ENCODE peak calls at places on chromosomes 11 and 22, in six cellular contexts. I is B cell, O is cardiac muscle cell, E is neural crest cell, A is foreskin fibroblast, N is hepatocyte. M is an unnamed sample.

GRCh38 chr11:1523779-1524178 is 37.2 kb upstream of the MOB2 start:
- DNase-seq in I (no peak), O (no peak), A (no peak), N (no peak), E (no peak), M (no peak)

GRCh38 chr11:415640-416041 is 842 bp upstream of the SIGIRR start:
- DNase-seq in E (no peak), N (no peak), O (no peak), A (no peak), I (no peak), M (no peak)

GRCh38 chr22:28016781-28017557 is 97.9 kb upstream of the PITPNB start:
- DNase-seq in A (no peak), E (no peak), N (no peak), I (no peak), O (no peak), M (no peak)

GRCh38 chr11:92284558-92284957 is 59.9 kb downstream of the FAT3 start:
- DNase-seq in O (no peak), A (no peak), I (no peak), E (no peak), N (no peak), M (no peak)

GRCh38 chr11:66020618-66021357 is 5.5 kb downstream of the CATSPER1 start:
- DNase-seq in O (no peak), I (no peak), N (no peak), A (peak; percentile 82), E (no peak), M (peak; percentile 22)

GRCh38 chr11:111539426-111540113 is 950 bp upstream of the LAYN start:
- DNase-seq in O (no peak), E (no peak), I (no peak), N (no peak), A (no peak), M (no peak)

GRCh38 chr11:94171693-94172440 is 43.2 kb downstream of the PANX1 start:
- DNase-seq in N (peak; percentile 56), I (no peak), E (no peak), A (peak; percentile 47), O (peak; percentile 52), M (peak; percentile 53)

GRCh38 chr22:46588279-46589140 is 31.7 kb upstream of the GRAMD4 start:
- DNase-seq in I (no peak), E (no peak), A (no peak), O (peak; percentile 47), N (peak; percentile 4), M (no peak)

GRCh38 chr22:19058713-19059451 is 63.3 kb downstream of the DGCR2 start:
- DNase-seq in E (no peak), N (no peak), O (no peak), A (no peak), I (no peak), M (peak; percentile 16)

GRCh38 chr11:19970944-19971343 is 189.3 kb downstream of the DBX1 start:
- DNase-seq in I (no peak), N (no peak), O (no peak), E (no peak), A (no peak), M (no peak)

GRCh38 chr22:27124336-27125023 is 467.1 kb downstream of the MIAT start:
- DNase-seq in N (no peak), A (no peak), O (no peak), E (no peak), I (no peak), M (no peak)

GRCh38 chr11:126115253-126115540 is 52.5 kb upstream of the CDON start:
- DNase-seq in O (no peak), N (peak; percentile 68), E (no peak), I (no peak), A (no peak), M (no peak)

GRCh38 chr11:106943089-106943488 is 75.2 kb downstream of the GUCY1A2 start:
- DNase-seq in O (no peak), I (no peak), N (no peak), E (no peak), A (no peak), M (no peak)

GRCh38 chr11:62048101-62048500 is 75.7 kb upstream of the INCENP start:
- DNase-seq in O (no peak), E (no peak), N (peak; percentile 32), A (no peak), I (no peak), M (no peak)

GRCh38 chr22:29520851-29521250 is 32.7 kb downstream of the THOC5 start:
- DNase-seq in I (no peak), N (no peak), O (no peak), E (no peak), A (peak; percentile 54), M (no peak)

GRCh38 chr11:75468534-75469340 is 35.7 kb upstream of the KLHL35 start:
- DNase-seq in A (peak; percentile 23), E (peak; percentile 30), I (no peak), O (no peak), N (no peak), M (no peak)

GRCh38 chr11:75800728-75801361 is 14.2 kb upstream of the UVRAG start:
- DNase-seq in N (no peak), O (no peak), I (no peak), E (no peak), A (no peak), M (no peak)

GRCh38 chr11:64661146-64661545 is 61.9 kb downstream of the NRXN2 start:
- DNase-seq in A (peak; percentile 61), N (peak; percentile 42), I (no peak), E (no peak), O (no peak), M (no peak)

DNA sequence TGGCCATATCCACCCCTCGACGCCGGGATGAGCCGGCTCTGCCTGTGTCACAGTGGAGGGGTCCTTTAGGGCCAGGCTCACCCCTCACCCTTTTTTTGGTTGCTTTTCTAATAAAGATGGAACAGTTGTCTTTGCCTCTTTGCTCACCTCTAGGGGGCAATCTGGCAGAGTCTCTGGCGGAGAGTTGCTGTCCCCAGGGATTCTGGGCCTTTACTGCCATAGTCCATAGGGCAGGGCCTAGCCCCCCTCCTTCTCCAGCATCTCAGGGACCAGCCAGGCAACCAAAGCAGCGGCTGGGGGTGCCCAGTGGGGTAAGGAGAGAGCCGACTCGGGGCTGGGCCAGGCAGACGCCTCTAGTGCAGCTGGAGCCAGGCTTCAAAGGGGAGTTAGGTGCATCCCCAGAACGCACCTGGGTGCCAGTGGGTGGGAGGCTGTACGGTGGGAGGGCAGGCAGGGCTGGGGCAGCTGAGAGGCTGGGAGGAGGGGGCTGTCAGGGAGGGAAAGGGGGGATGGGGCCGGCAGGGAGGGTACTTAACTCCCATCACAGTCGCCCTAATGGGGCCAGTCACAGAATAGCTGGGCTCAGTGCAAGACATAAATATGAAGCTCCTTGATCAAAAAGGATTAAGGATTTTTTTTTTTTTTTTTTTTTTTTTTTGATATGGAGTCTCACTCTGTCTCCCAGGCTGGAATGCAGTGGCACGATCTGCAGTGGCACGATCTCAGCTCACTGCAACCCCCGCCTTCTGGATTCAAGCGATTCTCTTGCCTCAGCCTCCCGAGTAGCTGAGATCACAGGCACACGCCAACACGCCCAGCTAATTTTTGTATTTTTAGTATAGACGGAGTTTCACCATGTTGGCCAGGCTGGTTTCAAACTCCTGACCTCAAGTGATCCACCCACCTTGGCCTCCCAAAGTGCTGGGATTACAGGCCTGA is 2.5 kb upstream of the SUSD2 start:
- DNase-seq in A (no peak), I (no peak), O (no peak), E (no peak), N (no peak), M (no peak)
- TF ChIP-seq CTCF in A (peak; percentile 50), I (no peak), O (peak; percentile 42), E (peak; percentile 48), N (peak; percentile 23), M (no peak)

GRCh38 chr11:44822369-44822768 is 95.6 kb downstream of the TSPAN18 start:
- DNase-seq in E (no peak), I (no peak), A (no peak), N (no peak), O (no peak), M (no peak)

GRCh38 chr11:44825058-44825795 is 98.5 kb downstream of the TSPAN18 start:
- DNase-seq in A (no peak), N (no peak), O (no peak), E (no peak), I (no peak), M (no peak)

GRCh38 chr11:44826922-44827643 is 100.3 kb downstream of the TSPAN18 start:
- DNase-seq in E (no peak), N (no peak), A (no peak), I (no peak), O (no peak), M (no peak)

GRCh38 chr11:44823920-44824704 is 97.3 kb downstream of the TSPAN18 start:
- DNase-seq in N (no peak), E (peak; percentile 56), I (no peak), A (no peak), O (peak; percentile 51), M (no peak)

GRCh38 chr11:44823006-44823405 is 96.2 kb downstream of the TSPAN18 start:
- DNase-seq in E (no peak), A (no peak), N (peak; percentile 37), I (no peak), O (no peak), M (no peak)
- TF ChIP-seq CTCF in E (peak; percentile 44), A (peak; percentile 20), N (peak; percentile 36), I (no peak), O (peak; percentile 33), M (no peak)

DNA sequence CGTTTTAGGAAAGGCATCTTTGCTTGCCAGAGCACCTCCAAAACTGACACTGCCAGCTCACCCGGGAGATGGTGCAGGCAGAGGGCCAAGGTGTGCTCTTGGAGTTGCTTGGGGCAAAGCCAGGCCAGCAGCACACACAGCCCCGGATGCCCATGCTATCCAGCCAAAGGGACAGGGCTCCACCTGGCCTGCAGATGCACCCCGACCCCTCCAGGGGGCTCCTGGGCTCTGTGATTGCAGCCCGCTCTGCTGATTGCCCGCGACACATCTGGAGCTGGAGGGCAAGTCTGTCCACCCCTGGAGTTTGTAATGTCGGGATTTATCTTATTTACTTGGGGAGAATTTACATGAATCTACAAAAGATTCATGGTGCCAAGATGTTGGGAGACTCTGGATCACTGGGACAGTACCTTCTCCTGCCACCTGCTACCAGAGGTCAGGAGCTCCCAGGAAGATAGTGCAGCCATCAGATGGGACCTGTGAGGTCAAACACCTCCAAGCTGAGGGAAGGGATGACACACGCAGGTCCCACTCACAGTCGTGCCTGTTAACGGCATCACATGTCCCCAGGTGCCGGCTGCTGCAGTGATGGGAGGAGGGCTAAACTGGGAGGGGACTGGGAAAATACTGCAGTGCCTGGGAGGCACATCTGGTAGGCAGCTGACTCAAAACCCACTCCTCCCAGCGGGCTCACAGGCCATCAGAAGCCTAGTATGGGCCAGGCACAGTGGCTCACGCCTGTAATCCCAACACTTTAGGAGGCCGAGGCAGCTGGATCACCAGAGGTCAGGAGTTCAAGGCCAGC is 17.2 kb downstream of the CBX7 start:
- DNase-seq in A (peak; percentile 30), E (peak; percentile 72), N (peak; percentile 77), O (peak; percentile 72), I (no peak), M (peak; percentile 70)
- TF ChIP-seq CTCF in A (peak; percentile 57), E (peak; percentile 71), N (peak; percentile 58), O (peak; percentile 63), I (peak; percentile 58), M (no peak)

DNA sequence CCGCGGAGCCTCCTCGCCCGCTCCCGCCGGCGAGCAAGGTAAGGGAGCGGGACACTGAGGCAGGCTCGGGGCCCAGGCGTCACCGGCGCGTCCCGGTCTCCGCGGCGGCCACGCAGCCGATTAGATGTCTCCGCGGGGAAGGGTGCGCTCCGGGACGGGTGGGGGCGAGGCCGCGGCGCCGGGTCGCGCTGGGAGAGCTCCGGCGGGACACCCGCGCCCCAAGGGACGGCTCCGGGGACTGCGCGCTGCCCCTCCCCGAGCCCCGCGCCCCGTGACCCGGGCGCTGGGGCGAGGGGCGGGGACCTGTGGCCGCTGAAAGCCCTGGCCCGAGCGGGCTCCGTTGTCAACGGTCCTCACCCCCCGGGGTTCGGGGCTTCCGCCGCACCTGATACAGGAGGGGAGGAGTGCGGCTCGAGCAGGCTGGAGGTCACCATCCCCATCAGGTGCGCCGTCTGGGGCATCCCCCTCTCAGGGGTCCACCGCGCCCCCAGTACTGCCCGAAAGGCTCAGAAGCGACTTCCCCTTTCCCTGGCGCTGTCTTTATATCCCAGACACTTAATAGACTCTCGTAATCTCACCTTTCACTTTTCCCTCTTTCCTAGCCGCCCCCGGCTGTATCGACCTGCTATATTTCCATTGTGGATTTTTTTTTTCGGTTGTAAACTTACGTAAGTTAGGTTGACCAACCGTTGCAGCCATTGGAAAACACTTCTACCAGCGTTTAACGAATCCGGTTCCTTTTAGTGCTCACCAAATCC is 566 bp downstream of the PPFIA1 start:
- DNase-seq in O (peak; percentile 73), E (peak; percentile 31), N (peak; percentile 81), A (peak; percentile 30), I (no peak), M (peak; percentile 75)
- TF ChIP-seq CTCF in O (no peak), E (peak; percentile 20), N (no peak), A (no peak), I (no peak), M (no peak)